ENCODE peak calls at places on chromosome 12, in four cellular contexts. I, N, J and G are unnamed samples.

GRCh38 chr12:12202105-12202504 is 64.7 kb downstream of the LRP6 start:
- DNase-seq in I (no peak), N (no peak), J (no peak), G (no peak)

GRCh38 chr12:70049596-70050360 is 193.5 kb upstream of the CNOT2 start:
- DNase-seq in I (no peak), N (no peak), J (no peak), G (no peak)

GRCh38 chr12:89390802-89391673 is 38.7 kb upstream of the DUSP6 start:
- DNase-seq in I (peak), N (no peak), J (peak), G (no peak)

GRCh38 chr12:80632835-80633234 is 74.6 kb upstream of the MYF6 start:
- DNase-seq in I (peak), N (peak), J (no peak), G (peak)

GRCh38 chr12:4742421-4742970 is 22.3 kb downstream of the GALNT8 start:
- DNase-seq in I (no peak), N (no peak), J (no peak), G (no peak)

GRCh38 chr12:60830381-60830780 is 1234.6 kb downstream of the SLC16A7 start:
- DNase-seq in I (no peak), N (no peak), J (no peak), G (no peak)

GRCh38 chr12:98172304-98172703 is 343.1 kb upstream of the TMPO start:
- DNase-seq in I (no peak), N (no peak), J (no peak), G (no peak)

GRCh38 chr12:44626883-44627282 is 249.2 kb downstream of the NELL2 start:
- DNase-seq in I (no peak), N (no peak), J (no peak), G (no peak)

GRCh38 chr12:54977155-54977554 is 7.4 kb downstream of the TESPA1 start:
- DNase-seq in I (no peak), N (no peak), J (no peak), G (no peak)

GRCh38 chr12:69456239-69456638 is 13.9 kb upstream of the FRS2 start:
- DNase-seq in I (no peak), N (no peak), J (no peak), G (no peak)

GRCh38 chr12:41485203-41485602 is 297.1 kb downstream of the PDZRN4 start:
- DNase-seq in I (no peak), N (no peak), J (no peak), G (no peak)

GRCh38 chr12:40903040-40903439 is 210.8 kb downstream of the CNTN1 start:
- DNase-seq in I (no peak), N (no peak), J (no peak), G (no peak)

GRCh38 chr12:69648476-69648875 is 37.8 kb upstream of the LRRC10 start:
- DNase-seq in I (peak), N (no peak), J (no peak), G (peak)

GRCh38 chr12:105462336-105462735 is 131.8 kb downstream of the C12orf75 start:
- DNase-seq in I (no peak), N (no peak), J (no peak), G (no peak)

GRCh38 chr12:69254046-69254445 is 14.7 kb downstream of the CPSF6 start:
- DNase-seq in I (peak), N (no peak), J (peak), G (peak)

GRCh38 chr12:119139448-119139847 is 39.3 kb upstream of the HSPB8 start:
- DNase-seq in I (no peak), N (no peak), J (no peak), G (no peak)

GRCh38 chr12:76123301-76124212 is 39.1 kb upstream of the NAP1L1 start:
- DNase-seq in I (no peak), N (no peak), J (no peak), G (no peak)

GRCh38 chr12:11580125-11580751 is 69.2 kb upstream of the ETV6 start:
- DNase-seq in I (no peak), N (no peak), J (no peak), G (no peak)

GRCh38 chr12:39062266-39062996 is 157.0 kb upstream of the CPNE8 start:
- DNase-seq in I (no peak), N (no peak), J (no peak), G (no peak)

GRCh38 chr12:115640929-115641328 is 636.6 kb downstream of the MED13L start:
- DNase-seq in I (no peak), N (no peak), J (no peak), G (no peak)

GRCh38 chr12:31728289-31728916 is 418 bp downstream of the AMN1 start:
- DNase-seq in I (no peak), N (no peak), J (peak), G (peak)

GRCh38 chr12:102095677-102096263 is 24.1 kb downstream of the NUP37 start:
- DNase-seq in I (peak), N (no peak), J (peak), G (peak)

GRCh38 chr12:55715833-55716581 is at the start of gene BLOC1S1:
- DNase-seq in I (peak), N (peak), J (peak), G (peak)

GRCh38 chr12:108647199-108647935 is 13.7 kb upstream of the SELPLG start:
- DNase-seq in I (no peak), N (no peak), J (no peak), G (no peak)

GRCh38 chr12:52005903-52006703 is 643 bp upstream of the TAMALIN start:
- DNase-seq in I (no peak), N (peak), J (no peak), G (no peak)

GRCh38 chr12:101459642-101460346 is 15.3 kb upstream of the SPIC start:
- DNase-seq in I (peak), N (no peak), J (no peak), G (peak)

GRCh38 chr12:104588048-104588942 is 131.5 kb downstream of the CHST11 start:
- DNase-seq in I (no peak), N (no peak), J (no peak), G (peak)

GRCh38 chr12:68932123-68932700 is 759 bp downstream of the CPM start:
- DNase-seq in I (no peak), N (no peak), J (no peak), G (no peak)

GRCh38 chr12:94427520-94428381 is 31.9 kb downstream of the CEP83 start:
- DNase-seq in I (no peak), N (no peak), J (no peak), G (no peak)

DNA sequence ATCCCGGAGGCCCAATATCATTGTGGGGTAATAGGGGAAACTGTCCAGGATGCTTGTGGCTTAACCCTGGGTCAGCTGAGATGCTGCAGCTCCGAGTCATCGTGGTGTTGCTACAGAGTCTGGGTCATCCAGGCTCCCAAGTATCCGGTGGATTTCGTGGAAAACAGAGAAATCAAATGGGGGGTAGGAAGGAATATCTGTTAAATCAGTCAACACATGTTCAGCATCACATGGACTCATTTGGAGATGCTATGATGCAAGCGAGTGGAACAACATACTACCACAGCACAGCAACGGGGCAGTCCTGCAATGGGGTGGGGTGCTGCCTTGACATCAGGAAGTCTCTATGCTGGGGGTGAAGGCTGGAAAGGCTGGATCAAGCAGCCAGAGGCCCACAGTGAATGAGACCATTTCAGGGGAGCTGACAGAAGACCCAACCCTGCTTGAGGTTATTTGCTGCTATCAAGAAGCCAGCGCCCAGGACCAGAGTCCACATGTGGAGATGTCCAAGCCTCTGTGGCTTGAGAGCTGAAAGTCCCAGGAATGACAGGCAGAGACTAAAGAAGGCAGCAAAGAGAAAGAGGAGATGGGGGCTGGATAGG is 22.9 kb downstream of the VDR start:
- DNase-seq in I (no peak), N (no peak), J (no peak), G (no peak)
- TF ChIP-seq HMGXB4 in I (no peak), N (no peak), J (no peak), G (no peak)

GRCh38 chr12:116882742-116883141 is 1.5 kb upstream of the HRK start:
- DNase-seq in I (no peak), N (no peak), J (no peak), G (peak)
- TF ChIP-seq HMGXB4 in I (no peak), N (no peak), J (no peak), G (no peak)

GRCh38 chr12:132393991-132394949 is 64.9 kb upstream of the GALNT9 start:
- DNase-seq in I (no peak), N (no peak), J (peak), G (peak)
- TF ChIP-seq HMGXB4 in I (no peak), N (no peak), J (no peak), G (no peak)

DNA sequence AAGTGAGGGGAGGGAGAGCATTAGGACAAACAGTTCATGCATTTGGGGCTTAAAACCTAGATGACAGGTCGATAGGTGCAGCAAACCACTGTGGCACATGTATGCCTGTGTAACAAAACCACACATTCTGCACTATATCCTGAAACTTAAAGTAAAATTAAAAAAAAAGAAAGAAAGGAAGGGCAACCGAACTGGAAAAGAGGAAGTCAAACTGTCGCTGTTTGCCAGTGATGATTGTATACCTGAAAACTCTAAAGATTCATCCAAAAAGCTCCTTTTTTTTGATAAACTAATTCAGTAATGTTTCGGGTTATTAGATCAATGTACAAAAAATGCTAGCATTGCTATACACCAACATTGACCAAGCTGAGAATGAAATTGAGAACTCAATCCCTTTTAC is 259.0 kb upstream of the ALG10 start:
- DNase-seq in I (no peak), N (no peak), J (no peak), G (no peak)
- TF ChIP-seq HMGXB4 in I (no peak), N (no peak), J (no peak), G (no peak)

GRCh38 chr12:133130808-133131128 is 341 bp downstream of the ZNF10 start:
- DNase-seq in I (no peak), N (peak), J (no peak), G (no peak)
- TF ChIP-seq HMGXB4 in I (no peak), N (no peak), J (no peak), G (no peak)

GRCh38 chr12:53124352-53124723 is 21.1 kb downstream of the SOAT2 start:
- DNase-seq in I (no peak), N (no peak), J (no peak), G (no peak)
- TF ChIP-seq HMGXB4 in I (no peak), N (no peak), J (no peak), G (no peak)

DNA sequence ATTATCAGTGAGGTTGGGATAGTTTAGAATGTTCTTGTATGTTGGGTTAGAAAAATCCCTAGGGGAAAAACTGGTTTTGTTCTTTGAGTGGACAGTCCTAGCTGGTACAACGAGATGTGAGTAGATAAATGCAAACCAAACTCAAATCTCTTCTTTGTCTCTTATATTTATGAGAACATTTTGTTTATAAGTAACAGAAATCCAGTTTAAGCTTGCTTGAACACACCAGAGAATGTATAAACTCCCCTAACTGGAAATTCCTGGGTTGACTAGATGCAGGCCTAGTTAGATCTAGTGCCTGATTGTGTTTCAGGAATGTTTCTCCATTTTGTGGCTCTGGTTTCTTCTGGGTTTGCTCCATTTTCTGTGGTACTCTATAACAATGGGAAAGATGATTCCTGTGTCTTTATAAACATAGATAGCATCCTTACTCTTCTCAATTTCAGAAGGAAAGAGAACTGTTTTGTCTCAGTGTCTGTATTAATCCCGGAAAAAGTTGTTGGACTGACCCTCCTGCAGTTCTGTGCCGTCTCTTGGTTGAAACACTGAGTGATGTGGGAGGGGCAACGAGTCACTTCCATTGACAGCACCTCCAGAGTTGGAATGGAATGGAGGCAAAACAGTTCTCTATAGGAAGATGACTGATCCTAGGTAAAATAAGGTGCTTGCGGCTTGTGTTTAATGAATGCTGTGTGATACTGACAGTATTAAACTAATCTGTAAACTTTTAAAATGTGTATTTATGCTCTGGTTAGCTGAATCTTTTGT is 244.8 kb downstream of the TMTC2 start:
- DNase-seq in I (no peak), N (no peak), J (no peak), G (no peak)
- TF ChIP-seq HMGXB4 in I (no peak), N (no peak), J (no peak), G (no peak)

GRCh38 chr12:114400395-114400794 is 5.5 kb downstream of the TBX5 start:
- DNase-seq in I (no peak), N (peak), J (no peak), G (no peak)

GRCh38 chr12:114399664-114400211 is 6.2 kb downstream of the TBX5 start:
- DNase-seq in I (no peak), N (peak), J (peak), G (peak)

GRCh38 chr12:114400925-114401324 is 5.0 kb downstream of the TBX5 start:
- DNase-seq in I (no peak), N (peak), J (no peak), G (no peak)

GRCh38 chr12:114403044-114403689 is 2.8 kb downstream of the TBX5 start:
- DNase-seq in I (no peak), N (peak), J (no peak), G (no peak)

DNA sequence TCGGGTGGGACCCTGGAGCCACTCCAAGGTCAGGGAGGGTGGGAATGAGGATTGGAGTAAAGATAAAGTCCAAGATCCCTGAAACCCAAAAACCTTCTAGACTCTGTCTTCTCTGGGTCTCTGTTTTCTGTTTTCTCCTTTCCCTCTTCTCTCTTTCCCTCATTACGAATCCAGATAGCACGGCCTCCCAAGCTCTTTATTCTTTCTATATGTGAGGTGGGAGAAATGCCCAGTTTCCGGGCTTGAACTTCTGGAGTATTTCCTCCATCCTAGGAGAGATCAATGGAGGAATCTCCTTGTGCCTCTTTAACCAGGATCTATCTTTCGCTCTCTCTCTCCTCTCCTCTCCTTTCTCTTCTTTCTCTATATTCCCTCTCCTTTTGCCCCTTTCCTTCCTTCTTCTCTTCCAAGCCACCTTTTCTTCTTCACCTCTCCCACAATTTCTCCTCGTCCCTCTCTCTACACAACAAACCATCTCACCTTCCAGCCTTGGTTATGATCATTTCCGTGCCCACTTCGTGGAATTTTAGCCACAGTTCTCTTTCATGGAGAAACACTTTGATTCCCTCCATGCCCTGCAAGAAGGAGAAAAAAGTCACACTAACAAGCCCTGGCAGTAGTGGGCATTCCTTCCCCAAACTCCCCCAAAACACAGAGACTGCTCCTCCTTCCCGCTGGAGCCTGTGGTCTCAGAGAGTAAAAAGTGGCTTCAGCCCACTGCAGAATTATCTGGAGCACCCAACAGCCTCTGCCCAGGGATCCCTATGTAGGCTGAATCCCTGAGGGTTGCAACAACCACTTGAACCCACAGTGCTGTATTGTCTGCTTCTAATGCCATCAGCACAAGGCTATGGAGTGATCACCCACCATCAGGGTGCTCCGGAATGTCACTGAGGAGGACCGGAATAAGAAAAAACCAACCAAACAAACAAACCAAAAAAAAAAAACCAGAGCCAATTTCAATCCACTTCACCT is 4.3 kb downstream of the TBX5 start:
- DNase-seq in I (no peak), N (no peak), J (no peak), G (no peak)
- TF ChIP-seq HMGXB4 in I (no peak), N (no peak), J (no peak), G (no peak)

DNA sequence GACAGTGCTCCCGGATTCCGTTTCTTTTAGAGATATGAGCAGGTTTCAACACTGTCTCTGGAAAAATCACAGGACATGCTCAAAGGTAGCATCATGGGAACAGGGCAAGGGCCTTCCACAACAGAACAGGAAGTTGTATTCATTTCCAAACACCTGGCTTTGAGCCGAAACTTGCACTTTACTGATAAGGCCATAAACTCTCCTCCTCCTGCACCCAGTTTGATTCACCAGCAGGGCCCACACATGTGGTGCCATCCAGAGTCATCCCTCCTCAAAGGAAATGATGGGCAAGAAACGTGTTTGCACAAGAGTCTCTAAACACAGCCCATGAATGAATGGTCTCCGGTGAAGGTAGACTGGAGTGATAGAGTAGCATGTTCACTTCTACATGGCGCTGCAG is 268.4 kb upstream of the FKBP4 start:
- DNase-seq in I (no peak), N (no peak), J (no peak), G (no peak)
- TF ChIP-seq HMGXB4 in I (no peak), N (no peak), J (no peak), G (no peak)

DNA sequence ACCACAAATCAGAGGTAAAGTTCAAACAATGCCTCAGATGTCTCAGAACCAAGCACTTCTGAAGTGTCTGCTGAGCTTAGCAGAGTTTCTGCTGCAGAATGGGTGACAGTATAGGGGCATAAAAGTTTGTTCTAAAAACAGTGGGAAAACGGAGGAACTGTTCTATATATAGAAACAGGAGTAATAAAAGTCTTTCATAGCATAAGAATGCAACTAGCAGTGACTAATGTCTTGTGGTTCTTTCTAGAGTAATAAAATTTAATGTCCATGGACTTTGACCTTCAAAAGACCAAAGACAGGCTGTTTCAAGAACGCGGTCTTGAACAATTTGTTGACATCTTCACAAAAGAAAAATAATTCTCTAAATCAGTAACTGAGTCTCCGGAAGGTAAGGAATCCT is 107.5 kb upstream of the FAR2 start:
- DNase-seq in I (no peak), N (no peak), J (no peak), G (no peak)
- TF ChIP-seq HMGXB4 in I (no peak), N (no peak), J (no peak), G (no peak)